ENCODE peak calls at places on chromosome 22, in seven cellular contexts. O is GM23338, R is cardiac muscle cell, Q is H9, V is heart left ventricle, C is MM.1S, J is iPS DF 6.9. M is an unnamed sample.

GRCh38 chr22:44205713-44206645 is 25.3 kb downstream of the PARVG start:
- DNase-seq in O (no peak), R (no peak), V (no peak), Q (no peak), C (no peak), J (no peak), M (no peak)

GRCh38 chr22:42621505-42622002 is 6.9 kb upstream of the POLDIP3 start:
- DNase-seq in O (peak; percentile 96), V (peak; percentile 74), J (peak; percentile 66), Q (peak; percentile 93), R (peak; percentile 72), C (peak; percentile 55), M (no peak)

GRCh38 chr22:48342016-48342415 is 1485.7 kb downstream of the BRD1 start:
- DNase-seq in O (no peak), Q (no peak), R (no peak), V (no peak), J (no peak), C (no peak), M (no peak)

GRCh38 chr22:48869788-48870187 is 957.9 kb downstream of the BRD1 start:
- DNase-seq in R (no peak), Q (no peak), V (no peak), O (no peak), C (no peak), J (no peak), M (no peak)

GRCh38 chr22:43159484-43160178 is 8.3 kb downstream of the TSPO start:
- DNase-seq in R (peak; percentile 24), O (peak; percentile 76), V (no peak), J (no peak), Q (peak; percentile 73), C (no peak), M (no peak)

GRCh38 chr22:48332438-48333322 is 1495.0 kb downstream of the BRD1 start:
- DNase-seq in C (no peak), O (no peak), R (no peak), V (no peak), J (no peak), Q (no peak), M (no peak)

GRCh38 chr22:25777870-25778269 is 35.9 kb downstream of the MYO18B start:
- DNase-seq in O (peak; percentile 44), Q (no peak), R (peak; percentile 64), J (no peak), C (no peak), V (no peak), M (no peak)

GRCh38 chr22:25372000-25372595 is 152.7 kb downstream of the CRYBB2 start:
- DNase-seq in R (no peak), J (no peak), O (no peak), C (no peak), Q (no peak), V (no peak), M (no peak)

GRCh38 chr22:27132400-27132799 is 475.0 kb downstream of the MIAT start:
- DNase-seq in R (no peak), C (no peak), V (no peak), J (no peak), O (no peak), Q (no peak), M (no peak)

GRCh38 chr22:22928666-22929380 is 41.2 kb downstream of the IGLL5 start:
- DNase-seq in Q (no peak), O (no peak), J (no peak), C (peak; percentile 100), R (peak; percentile 33), V (peak; percentile 61), M (no peak)

GRCh38 chr22:21042978-21043855 is 2.5 kb upstream of the LRRC74B start:
- DNase-seq in V (no peak), R (no peak), C (no peak), Q (no peak), J (no peak), O (no peak), M (no peak)

GRCh38 chr22:22830193-22830592 is 57.4 kb upstream of the IGLL5 start:
- DNase-seq in R (no peak), J (no peak), O (no peak), C (no peak), V (no peak), Q (no peak), M (no peak)

GRCh38 chr22:35818897-35819296 is 101.2 kb downstream of the APOL5 start:
- DNase-seq in O (no peak), C (no peak), J (no peak), V (no peak), Q (no peak), R (no peak), M (no peak)
- H3K4me1 ChIP-seq in O (peaks cover 12% of the 10 kb centered on the region), C (peaks cover 5% of the 10 kb centered on the region), J (peaks cover 3% of the 10 kb centered on the region), V (peaks cover 5% of the 10 kb centered on the region), Q (peaks cover 3% of the 10 kb centered on the region), R (peaks cover 39% of the 10 kb centered on the region), M (peaks cover 46% of the 10 kb centered on the region)

GRCh38 chr22:32804823-32805585 is 3.5 kb downstream of the TIMP3 start:
- DNase-seq in O (no peak), V (no peak), J (no peak), Q (no peak), C (no peak), R (no peak), M (no peak)

GRCh38 chr22:32808038-32808445 is 6.5 kb downstream of the TIMP3 start:
- DNase-seq in R (no peak), O (no peak), Q (no peak), V (no peak), C (no peak), J (no peak), M (no peak)

GRCh38 chr22:32805586-32805881 is 4.0 kb downstream of the TIMP3 start:
- DNase-seq in J (no peak), O (no peak), Q (no peak), V (no peak), C (no peak), R (no peak), M (no peak)

GRCh38 chr22:32804036-32804435 is 2.5 kb downstream of the TIMP3 start:
- DNase-seq in C (no peak), O (no peak), R (peak; percentile 62), V (peak; percentile 46), J (no peak), Q (no peak), M (no peak)

DNA sequence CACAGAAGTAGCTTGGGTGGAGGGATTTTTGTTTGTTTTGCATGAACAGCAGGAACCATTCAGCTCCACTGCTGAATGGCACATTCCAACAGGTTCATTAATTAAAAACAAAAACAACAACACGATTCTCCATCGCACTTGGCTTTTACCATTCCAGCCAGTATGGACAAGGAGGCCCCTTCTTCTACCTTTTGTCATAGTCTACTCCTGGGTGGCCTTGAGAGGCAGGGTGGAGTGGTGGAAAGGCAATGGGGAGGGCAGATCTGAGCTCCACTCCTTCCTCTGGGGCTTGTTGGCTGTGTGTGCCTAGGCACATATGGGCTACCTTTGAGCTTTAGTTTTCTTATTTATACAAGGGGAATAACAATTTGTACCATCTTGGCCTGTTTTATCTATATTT is 4.8 kb downstream of the TIMP3 start:
- DNase-seq in J (no peak), O (no peak), R (no peak), V (no peak), Q (no peak), C (no peak), M (no peak)
- H3K4me1 ChIP-seq in J (peaks cover 11% of the 10 kb centered on the region), O (peaks cover 32% of the 10 kb centered on the region), R (peaks cover 44% of the 10 kb centered on the region), V (peaks cover 57% of the 10 kb centered on the region), Q (no peaks in the 10 kb centered on the region), C (no peaks in the 10 kb centered on the region), M (peaks cover 80% of the 10 kb centered on the region)

DNA sequence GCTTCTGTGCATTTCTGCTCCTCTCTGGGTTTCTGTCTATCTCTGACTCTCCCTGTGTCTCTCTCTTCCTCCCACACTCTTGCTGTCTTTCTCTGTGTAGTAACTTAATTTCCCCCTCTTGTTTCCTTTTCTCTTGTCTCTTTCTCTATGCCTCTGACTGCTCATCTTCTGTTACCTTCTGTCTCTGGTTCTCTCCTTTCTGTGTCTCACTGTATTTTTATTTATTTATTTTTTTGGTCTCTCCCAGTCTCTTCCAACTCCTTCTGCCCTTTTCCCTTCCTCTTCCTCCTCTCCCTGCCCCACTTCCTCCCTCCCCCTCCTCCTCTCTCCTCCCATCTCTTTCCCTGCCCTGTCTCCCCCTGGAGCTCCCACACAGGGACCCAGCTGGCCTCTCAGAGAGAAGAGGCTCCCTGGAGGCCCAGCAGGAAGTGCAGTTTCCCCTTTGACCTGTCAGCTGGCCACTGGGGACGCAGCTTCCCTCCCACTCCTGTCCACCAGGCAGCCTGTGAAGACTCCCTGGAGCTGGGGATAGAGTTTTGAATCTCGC is 38.3 kb upstream of the MYH9 start:
- DNase-seq in C (no peak), O (peak; percentile 47), R (peak; percentile 73), J (no peak), Q (no peak), V (peak; percentile 84), M (no peak)
- H3K4me1 ChIP-seq in C (peaks cover 4% of the 10 kb centered on the region), O (peaks cover 7% of the 10 kb centered on the region), R (peaks cover 17% of the 10 kb centered on the region), J (no peaks in the 10 kb centered on the region), Q (no peaks in the 10 kb centered on the region), V (peaks cover 49% of the 10 kb centered on the region), M (peaks cover 9% of the 10 kb centered on the region)

DNA sequence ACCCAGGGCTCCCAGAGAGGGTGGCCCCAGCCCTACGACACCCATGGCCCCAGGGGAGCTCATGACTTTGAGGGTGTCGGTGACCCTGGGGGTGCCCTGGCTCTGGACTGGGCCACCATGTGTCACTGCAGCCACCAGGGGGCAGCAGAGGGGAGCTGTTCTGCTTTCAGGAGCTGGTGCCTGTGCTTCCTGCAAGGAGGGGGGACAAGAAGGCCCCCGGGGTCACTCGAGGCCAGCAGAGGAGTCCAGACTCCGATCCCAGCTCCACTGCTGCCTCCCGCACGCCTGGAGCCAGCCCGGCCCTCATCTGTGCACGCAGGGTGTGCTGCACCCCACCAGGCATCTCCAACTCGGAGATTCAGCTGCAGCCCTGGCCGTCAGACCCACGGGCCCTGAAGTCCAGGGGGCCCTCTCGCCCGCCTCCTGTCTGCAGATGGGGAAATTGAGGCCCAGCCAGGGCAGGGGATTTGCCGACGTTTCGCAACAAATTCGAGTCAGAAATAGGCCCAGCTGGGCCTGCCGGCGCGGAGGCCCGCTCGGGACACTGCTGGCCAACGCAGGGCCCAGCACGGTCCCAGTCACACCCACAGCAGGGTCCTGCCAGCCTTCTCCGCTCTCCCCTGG is 29.5 kb upstream of the WNT7B start:
- DNase-seq in Q (peak; percentile 87), V (peak; percentile 96), C (peak; percentile 70), J (peak; percentile 48), O (peak; percentile 92), R (peak; percentile 94), M (no peak)
- H3K4me1 ChIP-seq in Q (no peaks in the 10 kb centered on the region), V (peaks cover 61% of the 10 kb centered on the region), C (peaks cover 4% of the 10 kb centered on the region), J (peaks cover 2% of the 10 kb centered on the region), O (no peaks in the 10 kb centered on the region), R (no peaks in the 10 kb centered on the region), M (peaks cover 58% of the 10 kb centered on the region)

DNA sequence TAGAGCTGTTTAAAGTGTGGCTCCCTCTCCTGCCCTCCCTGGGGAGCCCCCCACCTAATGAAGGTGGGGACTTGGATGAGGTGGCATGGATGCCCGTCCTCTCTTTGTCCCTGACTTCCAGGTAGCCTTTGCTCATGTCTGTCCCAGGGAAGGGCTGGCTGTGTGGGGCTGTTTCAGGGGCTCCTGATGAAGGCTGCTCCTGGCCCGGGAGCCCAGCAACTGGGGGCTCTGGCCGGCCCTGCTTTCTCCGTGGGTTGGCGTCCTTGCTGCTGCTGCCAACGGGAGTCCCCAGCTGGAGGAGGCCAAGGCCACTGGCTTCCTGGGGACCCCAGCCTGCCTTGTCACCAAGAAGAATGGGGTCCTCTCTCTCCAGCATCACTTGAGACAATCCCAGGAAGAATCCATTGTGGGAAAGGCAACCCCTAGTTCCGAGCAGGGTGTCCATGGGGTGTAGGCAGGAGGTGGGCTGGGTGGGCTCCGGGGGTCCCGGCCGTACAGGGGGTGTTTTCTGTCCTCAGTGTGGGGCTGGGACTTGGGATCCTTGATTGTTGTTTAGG is 13.2 kb downstream of the GRAMD4 start:
- DNase-seq in C (no peak), Q (no peak), R (no peak), O (no peak), J (no peak), V (no peak), M (no peak)
- H3K4me1 ChIP-seq in C (no peaks in the 10 kb centered on the region), Q (no peaks in the 10 kb centered on the region), R (peaks cover 24% of the 10 kb centered on the region), O (no peaks in the 10 kb centered on the region), J (peaks cover 5% of the 10 kb centered on the region), V (no peaks in the 10 kb centered on the region), M (peaks cover 6% of the 10 kb centered on the region)